ENCODE peak calls at places on chromosomes 16 and 17, in four cellular contexts. O, M, Y and D are unnamed samples.

GRCh38 chr16:14051110-14051729 is 19.9 kb upstream of the MRTFB start:
- DNase-seq in O (no peak), M (no peak), Y (no peak), D (no peak)

GRCh38 chr17:81957691-81958432 is 3.1 kb downstream of the NOTUM start:
- DNase-seq in O (no peak), M (no peak), Y (no peak), D (no peak)

GRCh38 chr16:3669067-3669466 is 14.6 kb downstream of the DNASE1 start:
- DNase-seq in O (no peak), M (no peak), Y (no peak), D (no peak)

GRCh38 chr17:48544356-48545021 is 420 bp downstream of the HOXB2 start:
- DNase-seq in O (no peak), M (peak), Y (peak), D (peak)

GRCh38 chr17:43983515-43984411 is 20.7 kb upstream of the NAGS start:
- DNase-seq in O (no peak), M (no peak), Y (peak), D (no peak)

GRCh38 chr17:74417178-74418045 is 14.5 kb upstream of the GPRC5C start:
- DNase-seq in O (no peak), M (no peak), Y (peak), D (no peak)

GRCh38 chr17:58232707-58233156 is 5.7 kb upstream of the LPO start:
- DNase-seq in O (no peak), M (no peak), Y (peak), D (no peak)

GRCh38 chr16:67936876-67937605 is 391 bp upstream of the PSMB10 start:
- DNase-seq in O (no peak), M (peak), Y (peak), D (no peak)

GRCh38 chr16:85398688-85399582 is 214.2 kb upstream of the GSE1 start:
- DNase-seq in O (no peak), M (no peak), Y (no peak), D (no peak)

GRCh38 chr16:31138621-31139578 is 3.4 kb upstream of the PRSS8 start:
- DNase-seq in O (no peak), M (no peak), Y (peak), D (no peak)